ENCODE peak calls at places on chromosomes 7 and 10, in five cellular contexts. One of them, this sample, is unnamed.

GRCh38 chr10:80459047-80459865 is 5.1 kb downstream of the TSPAN14 start:
- DNase-seq in AG09319: peak; percentile 76
- DNase-seq in neural crest cell: no peak
- DNase-seq in Calu3: peak; percentile 72
- DNase-seq in activated CD8-positive, alpha-beta T cell treated with anti-CD3 and anti-CD28 coated beads for 36 hours: peak; percentile 90
- DNase-seq in this sample: no peak

GRCh38 chr7:8724080-8724718 is 290.8 kb downstream of the NXPH1 start:
- DNase-seq in AG09319: no peak
- DNase-seq in neural crest cell: peak; percentile 58
- DNase-seq in Calu3: peak; percentile 74
- DNase-seq in activated CD8-positive, alpha-beta T cell treated with anti-CD3 and anti-CD28 coated beads for 36 hours: peak; percentile 53
- DNase-seq in this sample: no peak

GRCh38 chr7:44398953-44399574 is 73.7 kb upstream of the CAMK2B start:
- DNase-seq in AG09319: peak; percentile 46
- DNase-seq in neural crest cell: no peak
- DNase-seq in Calu3: no peak
- DNase-seq in activated CD8-positive, alpha-beta T cell treated with anti-CD3 and anti-CD28 coated beads for 36 hours: no peak
- DNase-seq in this sample: no peak

GRCh38 chr10:109765838-109766237 is 157.5 kb downstream of the XPNPEP1 start:
- DNase-seq in AG09319: no peak
- DNase-seq in neural crest cell: no peak
- DNase-seq in Calu3: no peak
- DNase-seq in activated CD8-positive, alpha-beta T cell treated with anti-CD3 and anti-CD28 coated beads for 36 hours: no peak
- DNase-seq in this sample: no peak

GRCh38 chr7:35694161-35694783 is 663 bp downstream of the HERPUD2 start:
- DNase-seq in AG09319: no peak
- DNase-seq in neural crest cell: peak; percentile 60
- DNase-seq in Calu3: peak; percentile 60
- DNase-seq in activated CD8-positive, alpha-beta T cell treated with anti-CD3 and anti-CD28 coated beads for 36 hours: no peak
- DNase-seq in this sample: no peak

GRCh38 chr7:5284304-5285281 is 1.9 kb downstream of the SLC29A4 start:
- DNase-seq in AG09319: no peak
- DNase-seq in neural crest cell: peak; percentile 51
- DNase-seq in Calu3: peak; percentile 77
- DNase-seq in activated CD8-positive, alpha-beta T cell treated with anti-CD3 and anti-CD28 coated beads for 36 hours: peak; percentile 62
- DNase-seq in this sample: peak; percentile 53

GRCh38 chr7:4124904-4125477 is 557.1 kb upstream of the FOXK1 start:
- DNase-seq in AG09319: no peak
- DNase-seq in neural crest cell: no peak
- DNase-seq in Calu3: no peak
- DNase-seq in activated CD8-positive, alpha-beta T cell treated with anti-CD3 and anti-CD28 coated beads for 36 hours: no peak
- DNase-seq in this sample: no peak

GRCh38 chr7:85205754-85206153 is 18.9 kb upstream of the SEMA3D start:
- DNase-seq in AG09319: no peak
- DNase-seq in neural crest cell: no peak
- DNase-seq in Calu3: no peak
- DNase-seq in activated CD8-positive, alpha-beta T cell treated with anti-CD3 and anti-CD28 coated beads for 36 hours: no peak
- DNase-seq in this sample: no peak

GRCh38 chr7:135169141-135169935 is 1.2 kb downstream of the CYREN start:
- DNase-seq in AG09319: no peak
- DNase-seq in neural crest cell: no peak
- DNase-seq in Calu3: peak; percentile 77
- DNase-seq in activated CD8-positive, alpha-beta T cell treated with anti-CD3 and anti-CD28 coated beads for 36 hours: peak; percentile 82
- DNase-seq in this sample: no peak

GRCh38 chr7:48108959-48109847 is 20.1 kb downstream of the UPP1 start:
- DNase-seq in AG09319: no peak
- DNase-seq in neural crest cell: no peak
- DNase-seq in Calu3: no peak
- DNase-seq in activated CD8-positive, alpha-beta T cell treated with anti-CD3 and anti-CD28 coated beads for 36 hours: no peak
- DNase-seq in this sample: no peak

GRCh38 chr7:106064329-106064728 is 47.8 kb downstream of the SYPL1 start:
- DNase-seq in AG09319: no peak
- DNase-seq in neural crest cell: no peak
- DNase-seq in Calu3: no peak
- DNase-seq in activated CD8-positive, alpha-beta T cell treated with anti-CD3 and anti-CD28 coated beads for 36 hours: no peak
- DNase-seq in this sample: no peak

GRCh38 chr10:27240212-27240890 is at the start of gene ACBD5:
- DNase-seq in AG09319: peak; percentile 82
- DNase-seq in neural crest cell: peak; percentile 72
- DNase-seq in Calu3: peak; percentile 76
- DNase-seq in activated CD8-positive, alpha-beta T cell treated with anti-CD3 and anti-CD28 coated beads for 36 hours: peak; percentile 81
- DNase-seq in this sample: no peak

GRCh38 chr10:121865554-121865953 is 62.3 kb downstream of the ATE1 start:
- DNase-seq in AG09319: no peak
- DNase-seq in neural crest cell: no peak
- DNase-seq in Calu3: no peak
- DNase-seq in activated CD8-positive, alpha-beta T cell treated with anti-CD3 and anti-CD28 coated beads for 36 hours: no peak
- DNase-seq in this sample: no peak

GRCh38 chr7:132390705-132391104 is 185.6 kb downstream of the PLXNA4 start:
- DNase-seq in AG09319: no peak
- DNase-seq in neural crest cell: no peak
- DNase-seq in Calu3: no peak
- DNase-seq in activated CD8-positive, alpha-beta T cell treated with anti-CD3 and anti-CD28 coated beads for 36 hours: no peak
- DNase-seq in this sample: no peak

GRCh38 chr7:121126801-121127534 is 138.5 kb downstream of the CPED1 start:
- DNase-seq in AG09319: no peak
- DNase-seq in neural crest cell: no peak
- DNase-seq in Calu3: no peak
- DNase-seq in activated CD8-positive, alpha-beta T cell treated with anti-CD3 and anti-CD28 coated beads for 36 hours: no peak
- DNase-seq in this sample: no peak

GRCh38 chr10:7075110-7075509 is 335.7 kb downstream of the SFMBT2 start:
- DNase-seq in AG09319: no peak
- DNase-seq in neural crest cell: no peak
- DNase-seq in Calu3: no peak
- DNase-seq in activated CD8-positive, alpha-beta T cell treated with anti-CD3 and anti-CD28 coated beads for 36 hours: no peak
- DNase-seq in this sample: no peak

GRCh38 chr7:1055084-1055450 is 10.7 kb downstream of the GPR146 start:
- DNase-seq in AG09319: no peak
- DNase-seq in neural crest cell: no peak
- DNase-seq in Calu3: no peak
- DNase-seq in activated CD8-positive, alpha-beta T cell treated with anti-CD3 and anti-CD28 coated beads for 36 hours: peak; percentile 68
- DNase-seq in this sample: no peak

GRCh38 chr10:121362026-121362425 is 236.2 kb downstream of the FGFR2 start:
- DNase-seq in AG09319: no peak
- DNase-seq in neural crest cell: no peak
- DNase-seq in Calu3: no peak
- DNase-seq in activated CD8-positive, alpha-beta T cell treated with anti-CD3 and anti-CD28 coated beads for 36 hours: no peak
- DNase-seq in this sample: no peak

GRCh38 chr7:156935250-156935649 is 14.3 kb upstream of the NOM1 start:
- DNase-seq in AG09319: no peak
- DNase-seq in neural crest cell: no peak
- DNase-seq in Calu3: no peak
- DNase-seq in activated CD8-positive, alpha-beta T cell treated with anti-CD3 and anti-CD28 coated beads for 36 hours: no peak
- DNase-seq in this sample: no peak

GRCh38 chr7:117009705-117010361 is 56.5 kb downstream of the ST7 start:
- DNase-seq in AG09319: no peak
- DNase-seq in neural crest cell: no peak
- DNase-seq in Calu3: no peak
- DNase-seq in activated CD8-positive, alpha-beta T cell treated with anti-CD3 and anti-CD28 coated beads for 36 hours: no peak
- DNase-seq in this sample: no peak

GRCh38 chr10:75108684-75109458 is 2.6 kb upstream of the SAMD8 start:
- DNase-seq in AG09319: no peak
- DNase-seq in neural crest cell: peak; percentile 58
- DNase-seq in Calu3: peak; percentile 68
- DNase-seq in activated CD8-positive, alpha-beta T cell treated with anti-CD3 and anti-CD28 coated beads for 36 hours: peak; percentile 21
- DNase-seq in this sample: no peak

GRCh38 chr10:33247221-33247907 is 87.1 kb downstream of the NRP1 start:
- DNase-seq in AG09319: no peak
- DNase-seq in neural crest cell: no peak
- DNase-seq in Calu3: no peak
- DNase-seq in activated CD8-positive, alpha-beta T cell treated with anti-CD3 and anti-CD28 coated beads for 36 hours: no peak
- DNase-seq in this sample: no peak

GRCh38 chr7:29270979-29271658 is 76.5 kb downstream of the CHN2 start:
- DNase-seq in AG09319: no peak
- DNase-seq in neural crest cell: no peak
- DNase-seq in Calu3: peak; percentile 35
- DNase-seq in activated CD8-positive, alpha-beta T cell treated with anti-CD3 and anti-CD28 coated beads for 36 hours: peak; percentile 55
- DNase-seq in this sample: no peak

GRCh38 chr10:75400769-75401568 is 595 bp downstream of the ZNF503 start:
- DNase-seq in AG09319: no peak
- DNase-seq in neural crest cell: peak; percentile 48
- DNase-seq in Calu3: peak; percentile 70
- DNase-seq in activated CD8-positive, alpha-beta T cell treated with anti-CD3 and anti-CD28 coated beads for 36 hours: peak; percentile 36
- DNase-seq in this sample: no peak

GRCh38 chr10:101050206-101051069 is 11.4 kb upstream of the KAZALD1 start:
- DNase-seq in AG09319: no peak
- DNase-seq in neural crest cell: peak; percentile 84
- DNase-seq in Calu3: peak; percentile 83
- DNase-seq in activated CD8-positive, alpha-beta T cell treated with anti-CD3 and anti-CD28 coated beads for 36 hours: peak; percentile 83
- DNase-seq in this sample: peak; percentile 90

GRCh38 chr7:151316896-151317295 is 24.7 kb upstream of the NUB1 start:
- DNase-seq in AG09319: no peak
- DNase-seq in neural crest cell: no peak
- DNase-seq in Calu3: no peak
- DNase-seq in activated CD8-positive, alpha-beta T cell treated with anti-CD3 and anti-CD28 coated beads for 36 hours: no peak
- DNase-seq in this sample: no peak

GRCh38 chr7:49400891-49401550 is 372.4 kb upstream of the VWC2 start:
- DNase-seq in AG09319: no peak
- DNase-seq in neural crest cell: no peak
- DNase-seq in Calu3: no peak
- DNase-seq in activated CD8-positive, alpha-beta T cell treated with anti-CD3 and anti-CD28 coated beads for 36 hours: no peak
- DNase-seq in this sample: no peak

GRCh38 chr7:132351858-132352539 is 224.3 kb downstream of the PLXNA4 start:
- DNase-seq in AG09319: no peak
- DNase-seq in neural crest cell: no peak
- DNase-seq in Calu3: no peak
- DNase-seq in activated CD8-positive, alpha-beta T cell treated with anti-CD3 and anti-CD28 coated beads for 36 hours: no peak
- DNase-seq in this sample: no peak

GRCh38 chr10:47330366-47330765 is 8.1 kb downstream of the GDF2 start:
- DNase-seq in AG09319: no peak
- DNase-seq in neural crest cell: no peak
- DNase-seq in Calu3: no peak
- DNase-seq in activated CD8-positive, alpha-beta T cell treated with anti-CD3 and anti-CD28 coated beads for 36 hours: no peak
- DNase-seq in this sample: no peak

GRCh38 chr7:1344981-1345701 is 112.5 kb downstream of the UNCX start:
- DNase-seq in AG09319: no peak
- DNase-seq in neural crest cell: no peak
- DNase-seq in Calu3: no peak
- DNase-seq in activated CD8-positive, alpha-beta T cell treated with anti-CD3 and anti-CD28 coated beads for 36 hours: no peak
- DNase-seq in this sample: no peak

GRCh38 chr10:90966146-90966545 is 45.3 kb upstream of the ANKRD1 start:
- DNase-seq in AG09319: no peak
- DNase-seq in neural crest cell: no peak
- DNase-seq in Calu3: no peak
- DNase-seq in activated CD8-positive, alpha-beta T cell treated with anti-CD3 and anti-CD28 coated beads for 36 hours: no peak
- DNase-seq in this sample: no peak

GRCh38 chr10:132539431-132539839 is 1.8 kb downstream of the INPP5A start:
- DNase-seq in AG09319: no peak
- DNase-seq in neural crest cell: no peak
- DNase-seq in Calu3: no peak
- DNase-seq in activated CD8-positive, alpha-beta T cell treated with anti-CD3 and anti-CD28 coated beads for 36 hours: peak; percentile 71
- DNase-seq in this sample: no peak

GRCh38 chr10:47323636-47324299 is 1.5 kb downstream of the GDF2 start:
- DNase-seq in AG09319: no peak
- DNase-seq in neural crest cell: no peak
- DNase-seq in Calu3: peak; percentile 15
- DNase-seq in activated CD8-positive, alpha-beta T cell treated with anti-CD3 and anti-CD28 coated beads for 36 hours: no peak
- DNase-seq in this sample: no peak

GRCh38 chr7:138475377-138475776 is 15.3 kb downstream of the TRIM24 start:
- DNase-seq in AG09319: no peak
- DNase-seq in neural crest cell: no peak
- DNase-seq in Calu3: no peak
- DNase-seq in activated CD8-positive, alpha-beta T cell treated with anti-CD3 and anti-CD28 coated beads for 36 hours: no peak
- DNase-seq in this sample: no peak

GRCh38 chr10:94963901-94964300 is 25.4 kb downstream of the CYP2C9 start:
- DNase-seq in AG09319: no peak
- DNase-seq in neural crest cell: peak; percentile 2
- DNase-seq in Calu3: peak; percentile 6
- DNase-seq in activated CD8-positive, alpha-beta T cell treated with anti-CD3 and anti-CD28 coated beads for 36 hours: no peak
- DNase-seq in this sample: no peak
- TF ChIP-seq CTCF in AG09319: peak; percentile 7
- TF ChIP-seq CTCF in neural crest cell: peak; percentile 73
- TF ChIP-seq CTCF in Calu3: peak; percentile 52
- TF ChIP-seq CTCF in activated CD8-positive, alpha-beta T cell treated with anti-CD3 and anti-CD28 coated beads for 36 hours: peak; percentile 39
- TF ChIP-seq CTCF in this sample: peak; percentile 14

GRCh38 chr7:73342645-73343044 is 14.7 kb downstream of the FKBP6 start:
- DNase-seq in AG09319: no peak
- DNase-seq in neural crest cell: no peak
- DNase-seq in Calu3: peak; percentile 5
- DNase-seq in activated CD8-positive, alpha-beta T cell treated with anti-CD3 and anti-CD28 coated beads for 36 hours: no peak
- DNase-seq in this sample: no peak
- TF ChIP-seq CTCF in AG09319: peak; percentile 75
- TF ChIP-seq CTCF in neural crest cell: peak; percentile 57
- TF ChIP-seq CTCF in Calu3: no peak
- TF ChIP-seq CTCF in activated CD8-positive, alpha-beta T cell treated with anti-CD3 and anti-CD28 coated beads for 36 hours: no peak
- TF ChIP-seq CTCF in this sample: peak; percentile 14

DNA sequence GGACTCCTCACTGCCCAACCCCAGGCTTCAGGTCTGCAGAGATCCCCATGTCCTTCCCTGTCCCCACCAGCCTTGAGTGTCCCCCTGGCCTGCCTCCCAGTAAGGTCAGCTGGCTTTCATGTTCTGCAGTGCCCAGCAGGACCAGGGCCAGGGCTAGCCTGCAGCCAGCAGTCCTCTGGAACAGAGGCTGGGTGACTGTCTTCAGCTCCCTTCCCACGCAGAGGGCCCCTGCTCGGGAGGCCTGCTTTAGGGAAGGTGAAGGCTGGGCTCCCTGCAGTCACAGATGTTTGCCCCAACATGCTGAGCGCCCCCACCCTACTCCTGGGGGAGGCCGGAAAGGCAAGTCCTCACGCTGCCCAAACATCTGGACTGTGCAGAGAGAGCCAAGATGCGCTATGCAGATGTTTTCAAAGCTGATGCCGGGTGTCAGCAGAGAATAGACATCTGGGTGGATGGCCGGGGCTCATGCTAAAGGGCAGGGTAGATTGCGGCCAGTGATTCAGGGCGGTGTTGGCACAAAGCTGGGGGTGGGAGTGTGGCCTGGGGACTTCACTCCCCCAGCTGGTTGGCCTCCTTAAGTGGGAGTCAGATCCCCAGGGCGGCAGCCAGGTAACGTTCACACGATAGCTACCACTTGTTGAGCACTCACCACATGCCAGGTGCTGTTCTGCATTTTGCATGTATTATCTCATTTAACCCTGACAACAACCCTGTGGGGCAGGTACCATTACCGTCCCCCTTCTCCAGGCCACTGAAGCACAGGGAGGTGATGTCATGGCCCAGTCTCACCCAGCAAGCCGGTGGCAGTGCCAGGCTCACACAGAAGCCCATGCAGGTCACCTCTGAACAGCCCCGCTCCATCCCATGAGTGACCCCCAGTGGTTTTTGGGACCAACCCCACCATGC is 71.2 kb upstream of the COL13A1 start:
- DNase-seq in AG09319: no peak
- DNase-seq in neural crest cell: no peak
- DNase-seq in Calu3: no peak
- DNase-seq in activated CD8-positive, alpha-beta T cell treated with anti-CD3 and anti-CD28 coated beads for 36 hours: no peak
- DNase-seq in this sample: no peak
- TF ChIP-seq CTCF in AG09319: no peak
- TF ChIP-seq CTCF in neural crest cell: no peak
- TF ChIP-seq CTCF in Calu3: no peak
- TF ChIP-seq CTCF in activated CD8-positive, alpha-beta T cell treated with anti-CD3 and anti-CD28 coated beads for 36 hours: no peak
- TF ChIP-seq CTCF in this sample: no peak

GRCh38 chr10:86971146-86971991 is 3.1 kb downstream of the ADIRF start:
- DNase-seq in AG09319: peak; percentile 89
- DNase-seq in neural crest cell: peak; percentile 53
- DNase-seq in Calu3: peak; percentile 75
- DNase-seq in activated CD8-positive, alpha-beta T cell treated with anti-CD3 and anti-CD28 coated beads for 36 hours: peak; percentile 76
- DNase-seq in this sample: peak; percentile 84
- TF ChIP-seq CTCF in AG09319: no peak
- TF ChIP-seq CTCF in neural crest cell: peak; percentile 34
- TF ChIP-seq CTCF in Calu3: no peak
- TF ChIP-seq CTCF in activated CD8-positive, alpha-beta T cell treated with anti-CD3 and anti-CD28 coated beads for 36 hours: no peak
- TF ChIP-seq CTCF in this sample: no peak